ENCODE peak calls at places on chromosomes 1 and 21, in four cellular contexts. E, N, K and F are unnamed samples.

GRCh38 chr1:13228343-13228781 is 2.4 kb upstream of the PRAMEF18 start:
- DNase-seq in N (peak), E (peak), K (no peak), F (no peak)

GRCh38 chr1:172487550-172487949 is 43.7 kb upstream of the PIGC start:
- DNase-seq in E (no peak), N (no peak), K (no peak), F (no peak)

GRCh38 chr21:15543473-15543872 is 186.3 kb upstream of the USP25 start:
- DNase-seq in K (no peak), E (no peak), N (no peak), F (no peak)

GRCh38 chr1:161439280-161440232 is 65.7 kb upstream of the FCGR2A start:
- DNase-seq in K (no peak), E (peak), N (peak), F (peak)

GRCh38 chr1:235892734-235893413 is 26.2 kb upstream of the LYST start:
- DNase-seq in K (no peak), E (no peak), N (no peak), F (no peak)

GRCh38 chr1:235077571-235078479 is 50.8 kb downstream of the TOMM20 start:
- DNase-seq in E (no peak), N (no peak), K (peak), F (no peak)

GRCh38 chr1:103900005-103900404 is 150.3 kb downstream of the AMY1C start:
- DNase-seq in E (no peak), N (no peak), K (no peak), F (no peak)

GRCh38 chr1:61844006-61844405 is 101.7 kb downstream of the PATJ start:
- DNase-seq in E (no peak), K (no peak), N (no peak), F (no peak)

GRCh38 chr1:239951518-239952130 is 140.1 kb upstream of the FMN2 start:
- DNase-seq in E (peak), N (peak), K (no peak), F (peak)

GRCh38 chr1:235127203-235127602 is 1.4 kb downstream of the TOMM20 start:
- DNase-seq in E (no peak), N (no peak), K (no peak), F (no peak)

GRCh38 chr1:234983554-234983911 is 145.1 kb downstream of the TOMM20 start:
- DNase-seq in K (no peak), N (no peak), E (no peak), F (no peak)

GRCh38 chr1:4931486-4931885 is 277.1 kb downstream of the AJAP1 start:
- DNase-seq in K (no peak), E (no peak), N (no peak), F (no peak)
- TF ChIP-seq USF1 in K (no peak), E (no peak), N (no peak), F (no peak)

GRCh38 chr1:175222296-175222938 is 29.8 kb upstream of the KIAA0040 start:
- DNase-seq in K (no peak), E (no peak), N (no peak), F (no peak)

GRCh38 chr1:175221548-175222175 is 29.1 kb upstream of the KIAA0040 start:
- DNase-seq in K (no peak), N (no peak), E (peak), F (no peak)

GRCh38 chr1:175218786-175219447 is 26.3 kb upstream of the KIAA0040 start:
- DNase-seq in N (no peak), E (no peak), K (no peak), F (no peak)

GRCh38 chr1:175219774-175220173 is 27.2 kb upstream of the KIAA0040 start:
- DNase-seq in N (no peak), E (no peak), K (no peak), F (no peak)

DNA sequence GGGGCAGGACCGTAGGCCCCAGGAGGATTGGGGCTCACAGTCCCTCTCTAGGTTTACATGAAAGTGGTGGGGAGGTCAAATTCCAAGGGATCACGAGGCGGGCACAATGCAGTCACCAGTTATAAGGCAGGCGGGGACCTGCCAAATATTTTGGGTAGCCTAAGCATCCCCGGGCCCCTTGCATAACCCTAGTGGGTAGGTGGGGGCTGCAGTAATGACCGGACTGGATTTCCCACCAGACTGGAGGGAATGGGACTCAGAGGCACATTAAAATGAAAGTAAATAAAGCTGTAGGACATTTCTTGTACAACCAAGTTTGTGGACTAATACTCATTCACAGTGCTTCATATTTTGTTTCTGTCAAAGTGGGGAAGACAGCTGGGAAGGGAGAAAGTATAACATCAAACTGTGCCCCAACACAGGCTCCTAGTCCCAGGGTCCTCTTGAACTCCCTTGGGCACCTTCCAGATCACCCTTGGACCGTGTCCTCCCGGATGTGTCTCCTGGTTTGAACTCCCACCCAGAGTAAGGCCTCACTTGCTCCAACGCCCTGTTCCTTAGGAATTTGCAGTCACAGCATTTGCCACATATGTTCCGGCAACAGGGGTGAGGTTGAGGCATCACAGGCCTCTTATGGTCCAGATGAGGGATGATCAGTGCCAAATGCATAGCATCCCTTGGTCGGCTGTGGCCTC is 28.4 kb upstream of the KIAA0040 start:
- DNase-seq in E (no peak), N (no peak), K (no peak), F (no peak)
- TF ChIP-seq USF1 in E (no peak), N (no peak), K (no peak), F (no peak)

GRCh38 chr1:36517019-36517387 is 34.3 kb upstream of the CSF3R start:
- DNase-seq in E (no peak), N (peak), K (no peak), F (no peak)
- TF ChIP-seq USF1 in E (no peak), N (no peak), K (no peak), F (no peak)

GRCh38 chr1:219283541-219283940 is 109.9 kb downstream of the LYPLAL1 start:
- DNase-seq in E (no peak), N (no peak), K (no peak), F (no peak)
- TF ChIP-seq USF1 in E (no peak), N (no peak), K (no peak), F (no peak)

GRCh38 chr21:31348188-31348587 is 4.1 kb upstream of the TIAM1 start:
- DNase-seq in N (no peak), E (no peak), K (no peak), F (no peak)
- TF ChIP-seq USF1 in N (no peak), E (no peak), K (no peak), F (no peak)

GRCh38 chr1:167532375-167532774 is 14.0 kb upstream of the CD247 start:
- DNase-seq in K (no peak), N (no peak), E (no peak), F (no peak)
- TF ChIP-seq USF1 in K (no peak), N (no peak), E (no peak), F (no peak)

GRCh38 chr1:100671604-100672003 is 47.9 kb upstream of the VCAM1 start:
- DNase-seq in K (no peak), E (no peak), N (no peak), F (no peak)
- TF ChIP-seq USF1 in K (no peak), E (no peak), N (no peak), F (no peak)

GRCh38 chr21:36420571-36421339 is 35.6 kb downstream of the CHAF1B start:
- DNase-seq in K (no peak), E (no peak), N (no peak), F (no peak)

GRCh38 chr21:36423772-36424433 is 38.7 kb downstream of the CHAF1B start:
- DNase-seq in K (no peak), E (no peak), N (no peak), F (no peak)

GRCh38 chr21:36424592-36424991 is 39.4 kb downstream of the CHAF1B start:
- DNase-seq in K (no peak), E (no peak), N (no peak), F (no peak)

GRCh38 chr21:36419996-36420395 is 34.8 kb downstream of the CHAF1B start:
- DNase-seq in N (peak), E (peak), K (no peak), F (peak)

GRCh38 chr21:36422279-36423098 is 37.3 kb downstream of the CHAF1B start:
- DNase-seq in N (peak), E (peak), K (no peak), F (peak)
- TF ChIP-seq USF1 in N (peak), E (no peak), K (no peak), F (no peak)

DNA sequence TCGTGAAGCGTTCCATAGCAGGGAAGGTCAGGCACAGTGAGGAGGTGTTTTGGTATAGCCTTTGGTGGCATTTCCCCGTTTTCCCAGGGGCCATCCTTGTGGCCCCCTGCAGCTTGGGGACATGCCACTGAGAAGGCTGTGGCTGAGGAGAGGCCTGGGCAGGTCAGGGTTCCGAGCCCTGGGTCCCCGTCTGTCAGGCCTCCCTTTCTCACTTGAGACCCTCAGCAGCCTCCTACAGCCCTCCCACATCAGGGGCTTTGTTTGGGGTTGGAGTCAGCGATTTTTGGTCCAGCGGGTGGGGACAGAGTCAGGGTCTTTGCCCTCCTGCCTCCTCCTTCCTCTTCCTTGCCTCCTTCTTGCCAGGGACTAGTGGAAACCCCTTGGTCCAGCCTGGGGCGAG is 22.2 kb downstream of the LDLRAP1 start:
- DNase-seq in K (no peak), N (no peak), E (no peak), F (no peak)
- TF ChIP-seq USF1 in K (no peak), N (no peak), E (no peak), F (no peak)

GRCh38 chr1:39899611-39900538 is 1.8 kb downstream of the MYCL start:
- DNase-seq in K (no peak), N (no peak), E (no peak), F (no peak)

GRCh38 chr1:39902121-39902807 is 547 bp upstream of the MYCL start:
- DNase-seq in E (peak), K (no peak), N (peak), F (peak)

GRCh38 chr1:39898648-39899603 is 2.8 kb downstream of the MYCL start:
- DNase-seq in N (peak), E (peak), K (no peak), F (peak)

GRCh38 chr1:39900662-39901485 is 843 bp downstream of the MYCL start:
- DNase-seq in K (no peak), N (peak), E (peak), F (peak)

GRCh38 chr1:39901486-39902120 is at the start of gene MYCL:
- DNase-seq in N (peak), E (peak), K (no peak), F (peak)
- TF ChIP-seq USF1 in N (no peak), E (no peak), K (no peak), F (no peak)